ENCODE peak calls at places on chromosome 14, in seven cellular contexts. X is activated CD4-positive, alpha-beta T cell treated with anti-CD3 and anti-CD28 coated beads for 24 hours; Y is amygdala; N is stimulated activated naive CD8-positive, alpha-beta T cell treated with anti-CD3 and anti-CD28 coated beads, Interleukin-15, amount 100 ng/mL, for 72 hours; R is activated T-helper 1 cell treated with anti-CD3 and anti-CD28 coated beads, Interleukin-2, amount 50 U/mL, for 16 hours; H is NCI-H2029; L is esophagus squamous epithelium. E is an unnamed sample.
A peak's percentile ranks its signal among the peaks of the same experiment; 100 is the strongest.

GRCh38 chr14:31926123-31926522 is 151.0 kb upstream of the ARHGAP5 start:
- DNase-seq in X (no peak), Y (no peak), N (peak; percentile 17), R (no peak), H (peak; percentile 80), L (no peak), E (no peak)

GRCh38 chr14:73463411-73463810 is 5.1 kb upstream of the NUMB start:
- DNase-seq in X (no peak), Y (no peak), N (peak; percentile 12), R (no peak), H (no peak), L (no peak), E (no peak)

GRCh38 chr14:50006141-50006540 is 110.2 kb downstream of the VCPKMT start:
- DNase-seq in X (no peak), Y (no peak), N (no peak), R (no peak), H (no peak), L (no peak), E (no peak)

GRCh38 chr14:104724981-104725771 is 1.1 kb downstream of the ADSS1 start:
- DNase-seq in X (no peak), Y (peak; percentile 25), N (no peak), R (no peak), H (no peak), L (no peak), E (peak; percentile 50)

GRCh38 chr14:51950007-51950406 is 39.3 kb upstream of the RTRAF start:
- DNase-seq in X (no peak), Y (no peak), N (no peak), R (no peak), H (no peak), L (no peak), E (no peak)

GRCh38 chr14:61146896-61147295 is 134.2 kb downstream of the TMEM30B start:
- DNase-seq in X (no peak), Y (no peak), N (no peak), R (no peak), H (no peak), L (no peak), E (no peak)

GRCh38 chr14:61111145-61112130 is 130.4 kb downstream of the SLC38A6 start:
- DNase-seq in X (no peak), Y (no peak), N (no peak), R (no peak), H (no peak), L (no peak), E (no peak)

GRCh38 chr14:103007555-103007954 is 49.8 kb downstream of the CDC42BPB start:
- DNase-seq in X (no peak), Y (peak; percentile 69), N (no peak), R (no peak), H (no peak), L (no peak), E (no peak)

GRCh38 chr14:95551435-95551834 is 16.6 kb downstream of the GLRX5 start:
- DNase-seq in X (no peak), Y (no peak), N (no peak), R (no peak), H (no peak), L (no peak), E (no peak)

GRCh38 chr14:102683399-102684275 is 91.2 kb downstream of the RCOR1 start:
- DNase-seq in X (no peak), Y (no peak), N (no peak), R (no peak), H (no peak), L (no peak), E (no peak)

GRCh38 chr14:89067293-89067972 is 243.0 kb downstream of the TTC8 start:
- DNase-seq in X (no peak), Y (no peak), N (peak; percentile 10), R (no peak), H (no peak), L (no peak), E (no peak)

GRCh38 chr14:93967637-93968250 is 8.6 kb downstream of the ASB2 start:
- DNase-seq in X (no peak), Y (no peak), N (no peak), R (no peak), H (no peak), L (no peak), E (no peak)

GRCh38 chr14:54918427-54918826 is 15.8 kb upstream of the GCH1 start:
- DNase-seq in X (no peak), Y (no peak), N (no peak), R (no peak), H (no peak), L (no peak), E (no peak)

GRCh38 chr14:100823488-100823887 is 2.4 kb upstream of the MEG3 start:
- DNase-seq in X (no peak), Y (no peak), N (no peak), R (no peak), H (no peak), L (no peak), E (no peak)

GRCh38 chr14:63727231-63727735 is 582 bp downstream of the SGPP1 start:
- DNase-seq in X (no peak), Y (peak; percentile 23), N (no peak), R (no peak), H (no peak), L (no peak), E (peak; percentile 57)

GRCh38 chr14:25349269-25349668 is 299.3 kb upstream of the STXBP6 start:
- DNase-seq in X (no peak), Y (no peak), N (no peak), R (no peak), H (no peak), L (no peak), E (no peak)

GRCh38 chr14:105442125-105442524 is 22.5 kb downstream of the MTA1 start:
- DNase-seq in X (no peak), Y (no peak), N (no peak), R (no peak), H (no peak), L (no peak), E (no peak)

GRCh38 chr14:68593806-68594536 is 198.9 kb downstream of the ZFP36L1 start:
- DNase-seq in X (no peak), Y (no peak), N (no peak), R (no peak), H (no peak), L (no peak), E (no peak)

GRCh38 chr14:78701246-78701645 is 531.1 kb downstream of the NRXN3 start:
- DNase-seq in X (no peak), Y (no peak), N (no peak), R (no peak), H (no peak), L (no peak), E (no peak)

GRCh38 chr14:73295198-73295796 is 58.0 kb downstream of the PAPLN start:
- DNase-seq in X (no peak), Y (no peak), N (no peak), R (no peak), H (peak; percentile 12), L (no peak), E (no peak)

GRCh38 chr14:33430414-33430813 is 491.7 kb downstream of the NPAS3 start:
- DNase-seq in X (no peak), Y (no peak), N (no peak), R (no peak), H (no peak), L (no peak), E (no peak)

GRCh38 chr14:22813145-22813544 is 2.1 kb downstream of the SLC7A7 start:
- DNase-seq in X (no peak), Y (no peak), N (no peak), R (no peak), H (peak; percentile 56), L (no peak), E (no peak)

GRCh38 chr14:58978336-58978735 is 210.1 kb upstream of the DAAM1 start:
- DNase-seq in X (no peak), Y (no peak), N (no peak), R (no peak), H (no peak), L (no peak), E (no peak)

GRCh38 chr14:97747282-97747681 is 950.1 kb downstream of the VRK1 start:
- DNase-seq in X (no peak), Y (no peak), N (no peak), R (no peak), H (no peak), L (no peak), E (no peak)

GRCh38 chr14:102088012-102088792 is 1.4 kb upstream of the HSP90AA1 start:
- DNase-seq in X (peak; percentile 61), Y (no peak), N (peak; percentile 60), R (peak; percentile 37), H (no peak), L (no peak), E (peak; percentile 58)

GRCh38 chr14:92986254-92987147 is 63.6 kb downstream of the CHGA start:
- DNase-seq in X (no peak), Y (no peak), N (no peak), R (no peak), H (no peak), L (no peak), E (no peak)